ENCODE peak calls at places on chromosomes 2 and 18, in six cellular contexts. R is NCI-H1092 treated with DMSO at 0.1 percent for 48 hours, K is T-helper 2 cell, Z is amygdala, O is A549, J is substantia nigra. G is an unnamed sample.

GRCh38 chr2:8154270-8154669 is 527.6 kb upstream of the ID2 start:
- DNase-seq in R (no peak), K (no peak), Z (no peak), O (no peak), J (no peak), G (no peak)

GRCh38 chr2:128501700-128502099 is 183.0 kb upstream of the HS6ST1 start:
- DNase-seq in R (no peak), K (no peak), Z (no peak), O (no peak), J (no peak), G (no peak)

GRCh38 chr2:240416821-240417220 is 18.6 kb upstream of the GPC1 start:
- DNase-seq in R (no peak), K (no peak), Z (no peak), O (no peak), J (no peak), G (no peak)

GRCh38 chr18:2971741-2972552 is 41.0 kb downstream of the LPIN2 start:
- DNase-seq in R (no peak), K (peak), Z (no peak), O (no peak), J (no peak), G (no peak)

GRCh38 chr2:19748073-19748375 is 153.8 kb downstream of the TTC32 start:
- DNase-seq in R (no peak), K (no peak), Z (no peak), O (no peak), J (no peak), G (no peak)

GRCh38 chr18:59454909-59455727 is 96.1 kb upstream of the LMAN1 start:
- DNase-seq in R (no peak), K (no peak), Z (no peak), O (no peak), J (no peak), G (no peak)

GRCh38 chr2:152505495-152505906 is 170.5 kb downstream of the FMNL2 start:
- DNase-seq in R (no peak), K (no peak), Z (peak), O (peak), J (peak), G (no peak)

GRCh38 chr2:42980764-42981416 is 188.5 kb upstream of the HAAO start:
- DNase-seq in R (no peak), K (no peak), Z (no peak), O (no peak), J (no peak), G (no peak)

GRCh38 chr2:197251576-197251975 is 59.0 kb downstream of the ANKRD44 start:
- DNase-seq in R (no peak), K (no peak), Z (no peak), O (no peak), J (no peak), G (no peak)

GRCh38 chr2:131145040-131145439 is 39.9 kb downstream of the PLEKHB2 start:
- DNase-seq in R (no peak), K (no peak), Z (no peak), O (no peak), J (no peak), G (no peak)

GRCh38 chr18:59414254-59414653 is 55.2 kb upstream of the LMAN1 start:
- DNase-seq in R (no peak), K (no peak), Z (no peak), O (no peak), J (no peak), G (no peak)

GRCh38 chr2:74414913-74415761 is 6.3 kb downstream of the C2orf81 start:
- DNase-seq in R (no peak), K (no peak), Z (no peak), O (no peak), J (peak), G (peak)

GRCh38 chr2:113251118-113251517 is 27.6 kb downstream of the PAX8 start:
- DNase-seq in R (no peak), K (no peak), Z (no peak), O (no peak), J (no peak), G (no peak)

GRCh38 chr2:206225435-206226232 is 48.8 kb upstream of the ZDBF2 start:
- DNase-seq in R (no peak), K (no peak), Z (no peak), O (no peak), J (no peak), G (no peak)

GRCh38 chr2:64939332-64939917 is 49.8 kb upstream of the SLC1A4 start:
- DNase-seq in R (no peak), K (no peak), Z (no peak), O (no peak), J (no peak), G (no peak)

GRCh38 chr2:75162897-75163296 is 36.4 kb downstream of the TACR1 start:
- DNase-seq in R (no peak), K (no peak), Z (no peak), O (no peak), J (no peak), G (no peak)

GRCh38 chr2:238493880-238494572 is 67.3 kb downstream of the ASB1 start:
- DNase-seq in R (no peak), K (no peak), Z (no peak), O (no peak), J (no peak), G (no peak)

GRCh38 chr2:219449609-219450008 is 15.0 kb downstream of the SPEG start:
- DNase-seq in R (no peak), K (no peak), Z (no peak), O (no peak), J (no peak), G (no peak)

GRCh38 chr2:241215421-241215820 is 26.9 kb downstream of the ANO7 start:
- DNase-seq in R (no peak), K (no peak), Z (no peak), O (no peak), J (no peak), G (no peak)

GRCh38 chr2:8644605-8645175 is 37.2 kb upstream of the ID2 start:
- DNase-seq in R (no peak), K (no peak), Z (no peak), O (peak), J (no peak), G (no peak)

GRCh38 chr2:206585335-206585734 is 57.0 kb upstream of the FAM237A start:
- DNase-seq in R (no peak), K (no peak), Z (no peak), O (no peak), J (no peak), G (no peak)

G was measured in NCI-H524.